ENCODE peak calls at places on chromosomes 7 and 10, in eight cellular contexts. Z is uterus, M is esophagus squamous epithelium, C is IMR-90, H is choroid plexus epithelial cell, Q is astrocyte, W is PC-9, N is tibial artery. F is an unnamed sample.
A peak's percentile ranks its signal among the peaks of the same experiment; 100 is the strongest.

GRCh38 chr7:93921607-93922446 is at the start of gene GNG11:
- DNase-seq in Z (peak; percentile 75), C (peak; percentile 66), N (peak; percentile 72), W (no peak), H (peak; percentile 86), Q (peak; percentile 67), M (peak; percentile 17), F (peak; percentile 94)

GRCh38 chr10:102352066-102352715 is 43.3 kb upstream of the NFKB2 start:
- DNase-seq in H (peak; percentile 71), N (peak; percentile 29), Z (peak; percentile 54), Q (no peak), W (no peak), C (peak; percentile 54), M (no peak), F (peak; percentile 74)

GRCh38 chr7:22730921-22731654 is 4.1 kb downstream of the IL6 start:
- DNase-seq in Q (peak; percentile 80), W (peak; percentile 98), Z (no peak), C (peak; percentile 76), H (peak; percentile 61), M (no peak), N (no peak), F (peak; percentile 63)

GRCh38 chr10:46006219-46006618 is 24.2 kb downstream of the NCOA4 start:
- DNase-seq in Z (no peak), N (no peak), M (no peak), Q (peak; percentile 80), H (peak; percentile 66), W (no peak), C (peak; percentile 84), F (peak; percentile 65)

GRCh38 chr10:126352446-126352845 is 35.8 kb downstream of the ADAM12 start:
- DNase-seq in Q (no peak), N (no peak), H (no peak), W (no peak), Z (no peak), C (no peak), M (no peak), F (no peak)

GRCh38 chr7:121406-121805 is 71.0 kb upstream of the FAM20C start:
- DNase-seq in M (no peak), Z (no peak), C (no peak), N (no peak), H (no peak), W (no peak), Q (no peak), F (no peak)

GRCh38 chr7:6705959-6706665 is 635 bp downstream of the ZNF12 start:
- DNase-seq in N (no peak), H (peak; percentile 51), Q (peak; percentile 18), M (no peak), Z (peak; percentile 27), W (no peak), C (peak; percentile 33), F (peak; percentile 42)

GRCh38 chr7:155739538-155740140 is 72.6 kb downstream of the SHH start:
- DNase-seq in C (no peak), N (no peak), Z (no peak), M (no peak), Q (no peak), H (no peak), W (no peak), F (no peak)

GRCh38 chr7:37054631-37055300 is 330.5 kb upstream of the AOAH start:
- DNase-seq in Q (peak; percentile 49), H (no peak), M (no peak), W (no peak), N (no peak), Z (no peak), C (peak; percentile 60), F (no peak)

GRCh38 chr7:13615679-13616078 is 373.8 kb downstream of the ETV1 start:
- DNase-seq in C (no peak), W (no peak), Q (no peak), M (no peak), N (no peak), Z (no peak), H (no peak), F (no peak)

GRCh38 chr7:103921692-103922091 is 67.8 kb downstream of the RELN start:
- DNase-seq in M (no peak), H (no peak), Q (no peak), N (no peak), C (no peak), Z (no peak), W (no peak), F (no peak)

GRCh38 chr7:75033826-75034225 is 39.8 kb downstream of the RCC1L start:
- DNase-seq in Z (no peak), H (no peak), M (no peak), Q (no peak), C (no peak), W (no peak), N (no peak), F (no peak)

GRCh38 chr10:88404133-88404532 is 179.0 kb downstream of the RNLS start:
- DNase-seq in Q (no peak), W (no peak), N (no peak), Z (no peak), M (no peak), H (no peak), C (no peak), F (no peak)

GRCh38 chr7:25907214-25907613 is 244.8 kb upstream of the NFE2L3 start:
- DNase-seq in C (no peak), Z (no peak), H (no peak), N (no peak), M (no peak), Q (no peak), W (no peak), F (no peak)
- TF ChIP-seq CTCF in C (no peak), Z (no peak), H (no peak), N (no peak), M (no peak), Q (no peak), W (no peak), F (no peak)

GRCh38 chr7:128940494-128941322 is 3.0 kb downstream of the IRF5 start:
- DNase-seq in H (no peak), Z (no peak), N (peak; percentile 66), M (peak; percentile 28), C (no peak), Q (no peak), W (no peak), F (no peak)
- H3K4me3 ChIP-seq in H (no peak overlapping the region), Z (no peak overlapping the region), N (no peak overlapping the region), M (peak overlapping the region; percentile 88), C (no peak overlapping the region), Q (no peak overlapping the region), W (no peak overlapping the region), F (no peak overlapping the region)

DNA sequence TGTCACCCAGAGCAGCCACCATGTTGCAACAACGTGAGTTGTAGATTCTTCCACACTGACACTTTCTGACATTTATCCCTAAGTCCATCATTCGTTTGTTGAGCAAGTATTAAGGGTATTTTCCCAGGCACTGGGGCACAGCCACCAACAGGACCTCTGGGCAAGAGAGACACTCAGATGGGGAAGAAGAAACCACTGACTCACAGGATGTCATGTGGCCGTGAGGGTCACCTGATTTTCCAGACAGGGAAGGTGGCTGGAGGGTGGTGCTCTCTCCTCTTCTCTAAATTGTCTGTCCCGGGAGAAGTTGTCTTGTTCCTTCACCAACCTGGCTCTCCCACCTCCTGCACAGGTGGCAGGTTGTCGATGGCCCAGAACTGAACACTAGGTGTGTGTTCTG is 51.7 kb upstream of the PPIF start:
- DNase-seq in N (no peak), W (no peak), M (no peak), Z (no peak), C (no peak), H (no peak), Q (no peak), F (no peak)
- TF ChIP-seq CTCF in N (no peak), W (no peak), M (no peak), Z (no peak), C (no peak), H (no peak), Q (no peak), F (no peak)

GRCh38 chr7:99839560-99840011 is 11.8 kb downstream of the CYP3A43 start:
- DNase-seq in N (no peak), M (no peak), Z (no peak), Q (no peak), C (no peak), H (no peak), W (no peak), F (no peak)
- H3K4me3 ChIP-seq in N (no peak overlapping the region), M (peak overlapping the region; percentile 21), Z (no peak overlapping the region), Q (no peak overlapping the region), C (no peak overlapping the region), H (no peak overlapping the region), W (no peak overlapping the region), F (no peak overlapping the region)

DNA sequence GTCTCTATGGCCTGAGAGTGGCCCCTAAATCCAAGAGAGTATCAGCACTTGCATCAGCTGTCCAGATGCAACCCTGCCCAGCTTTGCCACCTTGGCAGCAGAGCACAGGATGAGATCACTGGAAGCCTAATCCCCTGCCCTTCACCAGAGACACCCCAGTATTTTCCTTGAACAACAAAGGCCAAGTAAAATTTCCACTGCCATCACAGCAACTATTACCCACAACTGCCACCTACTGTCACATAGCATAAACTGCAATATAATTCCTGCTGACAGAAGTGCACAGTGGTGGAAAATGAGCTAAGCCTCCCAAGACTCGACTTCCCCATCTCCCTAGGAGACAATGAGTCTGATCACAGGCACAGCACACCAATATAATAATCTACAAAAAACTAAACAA is 462.8 kb upstream of the ZWINT start:
- DNase-seq in W (no peak), H (peak; percentile 2), N (no peak), Z (no peak), Q (no peak), M (no peak), C (no peak), F (no peak)
- TF ChIP-seq CTCF in W (peak; percentile 63), H (no peak), N (no peak), Z (no peak), Q (peak; percentile 8), M (no peak), C (peak; percentile 10), F (peak; percentile 32)

F was measured in cardiac fibroblast.